ENCODE peak calls at places on chromosomes 12 and 14, in eight cellular contexts. C is cardiac muscle cell, Y is psoas muscle, K is gastrocnemius medialis, T is tibial nerve, H is mucosa of descending colon, N is HepG2, O is tibial artery. P is an unnamed sample. For H3K4me1, the result is how much of the 10 kb centered on the place peaks cover.

GRCh38 chr14:24790196-24790595 is 156.2 kb upstream of the GZMB start:
- DNase-seq in C (no peak), Y (no peak), K (no peak), T (no peak), H (no peak), N (peak), O (no peak), P (no peak)

GRCh38 chr12:98352218-98352811 is 163.1 kb upstream of the TMPO start:
- DNase-seq in C (no peak), Y (no peak), K (no peak), T (no peak), H (no peak), N (peak), O (no peak), P (no peak)

GRCh38 chr12:52900166-52900895 is 4.5 kb downstream of the KRT8 start:
- DNase-seq in C (no peak), Y (no peak), K (no peak), T (no peak), H (peak), N (no peak), O (no peak), P (no peak)

GRCh38 chr12:128864516-128865186 is 11.4 kb downstream of the GLT1D1 start:
- DNase-seq in C (peak), Y (no peak), K (no peak), T (no peak), H (no peak), N (no peak), O (peak), P (peak)

GRCh38 chr12:1592444-1593231 is 1.7 kb downstream of the FBXL14 start:
- DNase-seq in C (peak), Y (peak), K (no peak), T (no peak), H (peak), N (no peak), O (no peak), P (no peak)

GRCh38 chr14:52355016-52355430 is 40.9 kb downstream of the PTGER2 start:
- DNase-seq in C (no peak), Y (no peak), K (no peak), T (no peak), H (no peak), N (no peak), O (no peak), P (no peak)

GRCh38 chr14:77098470-77099353 is 654 bp downstream of the CIPC start:
- DNase-seq in C (peak), Y (peak), K (peak), T (peak), H (peak), N (no peak), O (peak), P (peak)

GRCh38 chr14:22898302-22898894 is 15.4 kb downstream of the REM2 start:
- DNase-seq in C (no peak), Y (no peak), K (no peak), T (no peak), H (no peak), N (no peak), O (peak), P (no peak)

GRCh38 chr12:981176-981828 is 9.7 kb upstream of the ERC1 start:
- DNase-seq in C (no peak), Y (no peak), K (no peak), T (no peak), H (no peak), N (no peak), O (no peak), P (no peak)

GRCh38 chr12:114272071-114272470 is 133.9 kb downstream of the TBX5 start:
- DNase-seq in C (no peak), Y (no peak), K (no peak), T (no peak), H (no peak), N (no peak), O (no peak), P (no peak)

GRCh38 chr12:130339946-130340345 is 2.3 kb downstream of the PIWIL1 start:
- DNase-seq in C (no peak), Y (no peak), K (no peak), T (no peak), H (no peak), N (no peak), O (no peak), P (no peak)

GRCh38 chr14:76201162-76201561 is 49.4 kb downstream of the GPATCH2L start:
- DNase-seq in C (no peak), Y (no peak), K (no peak), T (no peak), H (no peak), N (no peak), O (no peak), P (no peak)

GRCh38 chr12:111170559-111170958 is 198.3 kb downstream of the PHETA1 start:
- DNase-seq in C (no peak), Y (no peak), K (no peak), T (no peak), H (no peak), N (no peak), O (no peak), P (no peak)

GRCh38 chr12:51269174-51270066 is 795 bp downstream of the SMAGP start:
- DNase-seq in C (peak), Y (peak), K (no peak), T (no peak), H (peak), N (peak), O (no peak), P (peak)

GRCh38 chr14:73977896-73978295 is 27.8 kb downstream of the COQ6 start:
- DNase-seq in C (no peak), Y (no peak), K (no peak), T (no peak), H (no peak), N (no peak), O (no peak), P (no peak)

GRCh38 chr14:75648066-75648838 is 12.4 kb downstream of the ERG28 start:
- DNase-seq in C (peak), Y (peak), K (peak), T (peak), H (no peak), N (peak), O (no peak), P (peak)

GRCh38 chr12:14191612-14192011 is 173.9 kb upstream of the ATF7IP start:
- DNase-seq in C (no peak), Y (no peak), K (no peak), T (no peak), H (no peak), N (no peak), O (no peak), P (no peak)

GRCh38 chr14:45715946-45716345 is 462.9 kb upstream of the MIS18BP1 start:
- DNase-seq in C (no peak), Y (no peak), K (no peak), T (no peak), H (no peak), N (no peak), O (no peak), P (no peak)

GRCh38 chr14:102424923-102425322 is 62.2 kb downstream of the TECPR2 start:
- DNase-seq in C (no peak), Y (no peak), K (no peak), T (no peak), H (no peak), N (no peak), O (no peak), P (no peak)

GRCh38 chr14:97978336-97978735 is 1181.2 kb downstream of the VRK1 start:
- DNase-seq in C (peak), Y (peak), K (peak), T (peak), H (peak), N (no peak), O (peak), P (peak)

GRCh38 chr12:55068416-55069010 is 48.7 kb downstream of the NEUROD4 start:
- DNase-seq in C (peak), Y (no peak), K (no peak), T (no peak), H (no peak), N (peak), O (no peak), P (no peak)

GRCh38 chr12:2627343-2628191 is 167.2 kb upstream of the FKBP4 start:
- DNase-seq in C (no peak), Y (peak), K (no peak), T (no peak), H (no peak), N (no peak), O (no peak), P (no peak)

GRCh38 chr12:71746983-71747611 is 7.6 kb upstream of the RAB21 start:
- DNase-seq in C (peak), Y (no peak), K (no peak), T (no peak), H (no peak), N (peak), O (no peak), P (no peak)

GRCh38 chr14:100155049-100155621 is 4.3 kb downstream of the DEGS2 start:
- DNase-seq in C (peak), Y (no peak), K (no peak), T (no peak), H (peak), N (peak), O (no peak), P (no peak)

GRCh38 chr12:116533343-116534248 is 25.6 kb upstream of the MAP1LC3B2 start:
- DNase-seq in C (peak), Y (peak), K (peak), T (peak), H (peak), N (no peak), O (peak), P (peak)

GRCh38 chr12:88258396-88258795 is 116.3 kb downstream of the TMTC3 start:
- DNase-seq in C (no peak), Y (no peak), K (no peak), T (no peak), H (no peak), N (no peak), O (no peak), P (no peak)

GRCh38 chr12:4080213-4080612 is 193.3 kb upstream of the CCND2 start:
- DNase-seq in C (no peak), Y (no peak), K (no peak), T (no peak), H (no peak), N (no peak), O (no peak), P (no peak)

GRCh38 chr12:49644620-49644994 is 21.2 kb downstream of the PRPF40B start:
- DNase-seq in C (peak), Y (peak), K (peak), T (peak), H (peak), N (peak), O (peak), P (peak)

GRCh38 chr14:50961606-50962259 is 17.4 kb upstream of the PYGL start:
- DNase-seq in C (no peak), Y (no peak), K (no peak), T (no peak), H (no peak), N (no peak), O (no peak), P (no peak)

DNA sequence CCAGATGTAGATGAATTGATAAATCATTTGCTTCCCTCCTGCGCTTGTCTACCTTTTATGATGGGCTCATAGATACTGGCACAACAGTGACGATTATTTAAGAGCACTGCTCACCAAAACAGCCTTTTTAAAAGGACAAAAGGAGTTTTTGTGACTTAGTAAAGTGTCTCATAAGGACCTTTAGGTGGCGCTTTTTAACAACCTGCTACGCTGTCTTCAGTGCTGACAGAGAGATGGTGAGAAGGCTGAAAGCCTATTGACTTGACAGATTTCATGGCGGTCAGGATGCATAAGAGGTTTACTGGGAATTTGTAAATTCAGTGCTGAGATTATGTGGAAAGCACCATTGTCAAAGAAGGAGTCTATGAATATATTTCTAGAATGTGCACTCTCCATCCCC is 87.6 kb downstream of the SLC15A5 start:
- DNase-seq in C (peak), Y (no peak), K (no peak), T (no peak), H (no peak), N (peak), O (no peak), P (no peak)
- TF ChIP-seq CTCF in C (peak), Y (no peak), K (no peak), T (no peak), H (no peak), N (peak), O (no peak), P (peak)

DNA sequence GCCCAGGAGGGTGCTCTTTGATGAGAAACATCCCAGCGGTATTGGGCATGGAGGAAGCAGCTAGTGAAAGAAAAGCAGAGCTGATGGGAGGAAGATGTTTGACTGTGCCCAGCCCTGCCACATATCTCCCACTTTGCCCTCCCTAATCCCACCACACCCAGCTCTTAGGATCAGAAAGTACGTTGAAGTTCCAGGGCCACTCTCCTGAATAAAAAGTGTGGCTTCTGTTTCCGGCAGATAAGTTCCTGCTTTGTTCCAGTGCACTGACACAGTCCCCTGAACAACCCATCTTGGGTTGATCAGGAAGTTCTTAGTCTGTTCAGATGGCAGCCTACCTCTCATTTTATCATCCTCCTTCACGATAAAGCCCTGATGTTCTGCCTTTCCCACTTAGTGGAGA is 16.5 kb downstream of the TPCN1 start:
- DNase-seq in C (no peak), Y (no peak), K (peak), T (no peak), H (no peak), N (no peak), O (peak), P (no peak)
- H3K4me1 ChIP-seq in C (under half), Y (half or more), K (half or more), T (under half), H (half or more), N (half or more), O (under half), P (under half)

GRCh38 chr12:108856170-108856427 is 1.3 kb downstream of the SSH1 start:
- DNase-seq in C (no peak), Y (no peak), K (no peak), T (no peak), H (peak), N (no peak), O (no peak), P (no peak)

GRCh38 chr12:108854055-108854452 is 3.3 kb downstream of the SSH1 start:
- DNase-seq in C (no peak), Y (no peak), K (peak), T (no peak), H (no peak), N (peak), O (peak), P (no peak)

GRCh38 chr12:108856428-108857157 is 790 bp downstream of the SSH1 start:
- DNase-seq in C (peak), Y (peak), K (peak), T (peak), H (peak), N (peak), O (peak), P (peak)

GRCh38 chr12:108854453-108855283 is 2.7 kb downstream of the SSH1 start:
- DNase-seq in C (peak), Y (peak), K (peak), T (no peak), H (no peak), N (no peak), O (peak), P (peak)

GRCh38 chr12:108855284-108856169 is 1.9 kb downstream of the SSH1 start:
- DNase-seq in C (peak), Y (no peak), K (no peak), T (no peak), H (no peak), N (peak), O (no peak), P (no peak)
- TF ChIP-seq CTCF in C (no peak), Y (no peak), K (no peak), T (no peak), H (no peak), N (no peak), O (no peak), P (no peak)

GRCh38 chr12:44573723-44574122 is 302.4 kb downstream of the NELL2 start:
- DNase-seq in C (no peak), Y (no peak), K (no peak), T (no peak), H (no peak), N (no peak), O (no peak), P (no peak)
- H3K4me1 ChIP-seq in C (under half), Y (under half), K (under half), T (under half), H (under half), N (under half), O (under half), P (under half)

GRCh38 chr12:47079365-47079893 is at the start of gene PCED1B:
- DNase-seq in C (peak), Y (peak), K (peak), T (peak), H (peak), N (peak), O (peak), P (peak)
- TF ChIP-seq CTCF in C (peak), Y (peak), K (no peak), T (peak), H (no peak), N (peak), O (peak), P (peak)

GRCh38 chr12:120839503-120839902 is 64.7 kb downstream of the SPPL3 start:
- DNase-seq in C (no peak), Y (no peak), K (no peak), T (no peak), H (no peak), N (no peak), O (no peak), P (no peak)
- H3K4me1 ChIP-seq in C (under half), Y (half or more), K (under half), T (under half), H (under half), N (under half), O (under half), P (under half)